ENCODE peak calls at places on chromosomes 2 and 18, in four cellular contexts. D is activated gamma-delta T cell treated with Interleukin-2 at 50 U/mL for 16 hours, A is cortex of kidney, M is hypothalamus. T is an unnamed sample.

GRCh38 chr2:171268230-171268629 is 107.5 kb upstream of the TLK1 start:
- DNase-seq in D (no peak), M (no peak), A (no peak), T (no peak)

GRCh38 chr2:144511945-144512344 is 8.0 kb downstream of the ZEB2 start:
- DNase-seq in D (no peak), M (peak), A (no peak), T (peak)

GRCh38 chr2:197205590-197206215 is 104.9 kb downstream of the ANKRD44 start:
- DNase-seq in A (no peak), D (peak), M (no peak), T (no peak)

GRCh38 chr2:148935791-148936190 is 60.8 kb downstream of the KIF5C start:
- DNase-seq in M (no peak), D (no peak), A (no peak), T (no peak)

GRCh38 chr2:30346475-30347169 is 100.4 kb upstream of the LCLAT1 start:
- DNase-seq in A (no peak), D (no peak), M (no peak), T (peak)

GRCh38 chr2:104404546-104404945 is 449.4 kb upstream of the POU3F3 start:
- DNase-seq in M (no peak), A (no peak), D (no peak), T (no peak)

GRCh38 chr2:126029316-126029715 is 626.6 kb upstream of the GYPC start:
- DNase-seq in M (no peak), D (no peak), A (no peak), T (no peak)

GRCh38 chr2:45011621-45012602 is 2.7 kb upstream of the SIX2 start:
- DNase-seq in M (no peak), D (no peak), A (no peak), T (no peak)

GRCh38 chr2:66428986-66429612 is 5.8 kb upstream of the MEIS1 start:
- DNase-seq in A (no peak), D (no peak), M (no peak), T (peak)

GRCh38 chr2:18900691-18901113 is 311.3 kb upstream of the NT5C1B start:
- DNase-seq in D (no peak), A (no peak), M (no peak), T (no peak)

GRCh38 chr2:71063216-71063615 is 5.2 kb upstream of the NAGK start:
- DNase-seq in D (no peak), A (no peak), M (no peak), T (no peak)

GRCh38 chr18:22813648-22814328 is 119.3 kb upstream of the RBBP8 start:
- DNase-seq in M (no peak), D (no peak), A (no peak), T (no peak)

GRCh38 chr2:43984533-43984932 is 11.3 kb downstream of the LRPPRC start:
- DNase-seq in D (no peak), A (no peak), M (no peak), T (no peak)

GRCh38 chr2:55224761-55225261 is 7.3 kb downstream of the CLHC1 start:
- DNase-seq in M (no peak), A (no peak), D (no peak), T (no peak)

GRCh38 chr2:159713691-159714585 is 1.6 kb downstream of the MARCHF7 start:
- DNase-seq in M (no peak), A (no peak), D (no peak), T (no peak)

GRCh38 chr2:200406379-200406778 is 99.9 kb downstream of the SPATS2L start:
- DNase-seq in D (no peak), M (no peak), A (no peak), T (peak)

GRCh38 chr2:128589681-128590080 is 271.0 kb upstream of the HS6ST1 start:
- DNase-seq in A (no peak), M (no peak), D (no peak), T (no peak)

GRCh38 chr2:241352227-241352626 is 3.9 kb upstream of the FARP2 start:
- DNase-seq in A (no peak), D (no peak), M (no peak), T (no peak)

GRCh38 chr2:34332813-34333212 is 733.7 kb upstream of the FAM98A start:
- DNase-seq in A (no peak), M (no peak), D (no peak), T (no peak)